ENCODE peak calls at places on chromosomes 7 and 10, in ten cellular contexts. M is HepG2; P is testis; L is HCT116; E is ovary; K is OCI-LY7; U is aorta; D is cardiac muscle cell; J is effector memory CD4-positive, alpha-beta T cell; Y is MM.1S. N is an unnamed sample. For H3K4me1, the result is how much of the 10 kb centered on the place peaks cover.

GRCh38 chr10:65235846-65236245 is 1690.0 kb upstream of the LRRTM3 start:
- DNase-seq in L (no peak), J (no peak), E (no peak), U (no peak), D (no peak), P (no peak), M (no peak), Y (no peak), K (no peak), N (no peak)

GRCh38 chr10:89837173-89838001 is 136.0 kb downstream of the KIF20B start:
- DNase-seq in Y (peak), K (no peak), E (peak), P (peak), D (peak), L (no peak), M (no peak), J (peak), U (peak), N (peak)

GRCh38 chr7:155363852-155364600 is 66.3 kb downstream of the INSIG1 start:
- DNase-seq in K (peak), M (no peak), E (no peak), D (no peak), U (peak), Y (peak), P (no peak), L (no peak), J (no peak), N (no peak)

GRCh38 chr7:309586-310228 is 19.7 kb downstream of the FOXL3 start:
- DNase-seq in E (no peak), P (no peak), M (no peak), L (no peak), Y (no peak), D (no peak), K (no peak), U (peak), J (no peak), N (no peak)

GRCh38 chr7:115561341-115562110 is 469.0 kb downstream of the TFEC start:
- DNase-seq in P (peak), L (no peak), K (no peak), M (no peak), E (no peak), J (no peak), U (no peak), D (peak), Y (no peak), N (no peak)

GRCh38 chr10:52442576-52442975 is 128.5 kb downstream of the DKK1 start:
- DNase-seq in Y (no peak), U (no peak), M (no peak), L (no peak), D (peak), E (no peak), K (no peak), P (no peak), J (no peak), N (no peak)

GRCh38 chr7:150996289-150997074 is 5.7 kb downstream of the NOS3 start:
- DNase-seq in K (peak), D (no peak), P (no peak), M (no peak), L (no peak), U (no peak), E (no peak), J (no peak), Y (no peak), N (no peak)

GRCh38 chr10:93274419-93274818 is 200.7 kb downstream of the CYP26A1 start:
- DNase-seq in M (no peak), L (no peak), Y (no peak), E (no peak), P (no peak), U (no peak), J (no peak), K (no peak), D (no peak), N (no peak)

GRCh38 chr10:44238212-44238611 is 146.7 kb downstream of the CXCL12 start:
- DNase-seq in D (no peak), U (no peak), P (no peak), J (no peak), K (no peak), L (no peak), M (no peak), E (no peak), Y (no peak), N (no peak)

GRCh38 chr7:44972562-44972961 is 6.3 kb downstream of the MYO1G start:
- DNase-seq in L (no peak), P (no peak), M (no peak), Y (no peak), J (no peak), K (no peak), E (no peak), U (peak), D (no peak), N (no peak)

GRCh38 chr10:11141571-11142091 is 124.0 kb downstream of the CELF2 start:
- DNase-seq in J (no peak), Y (no peak), E (no peak), D (no peak), P (no peak), L (no peak), K (no peak), U (no peak), M (peak), N (no peak)

GRCh38 chr10:10891437-10891836 is 126.2 kb upstream of the CELF2 start:
- DNase-seq in L (no peak), K (no peak), Y (no peak), P (no peak), D (peak), M (no peak), U (peak), J (no peak), E (no peak), N (no peak)

GRCh38 chr10:95865814-95866447 is 41.8 kb upstream of the CC2D2B start:
- DNase-seq in P (no peak), L (no peak), M (peak), D (no peak), E (no peak), U (no peak), J (no peak), Y (no peak), K (no peak), N (no peak)

GRCh38 chr7:106681815-106682495 is 21.0 kb upstream of the CCDC71L start:
- DNase-seq in D (peak), Y (no peak), U (no peak), L (no peak), E (no peak), P (no peak), M (no peak), K (no peak), J (no peak), N (no peak)

GRCh38 chr10:21496285-21497176 is 29.0 kb downstream of the SKIDA1 start:
- DNase-seq in J (no peak), M (peak), K (peak), P (peak), E (peak), U (peak), D (peak), L (no peak), Y (peak), N (peak)

GRCh38 chr7:76262683-76263402 is 39.6 kb upstream of the HSPB1 start:
- DNase-seq in L (peak), E (peak), U (no peak), Y (peak), D (peak), J (no peak), M (peak), P (peak), K (peak), N (no peak)

GRCh38 chr7:103880201-103880600 is 109.3 kb downstream of the RELN start:
- DNase-seq in Y (no peak), M (no peak), D (no peak), J (no peak), E (no peak), K (no peak), U (no peak), L (no peak), P (no peak), N (no peak)

GRCh38 chr7:132842478-132842877 is 239.4 kb downstream of the CHCHD3 start:
- DNase-seq in Y (no peak), E (no peak), K (no peak), P (no peak), M (no peak), U (no peak), J (no peak), L (no peak), D (no peak), N (no peak)

GRCh38 chr10:17065273-17065672 is 64.3 kb downstream of the CUBN start:
- DNase-seq in D (no peak), Y (no peak), J (no peak), M (no peak), K (no peak), L (no peak), U (no peak), E (no peak), P (no peak), N (no peak)
- H3K4me1 ChIP-seq in D (under half), Y (under half), J (under half), M (under half), K (under half), L (under half), U (under half), E (under half), P (under half), N (under half)

GRCh38 chr10:126171555-126171954 is 216.7 kb downstream of the ADAM12 start:
- DNase-seq in Y (no peak), P (no peak), K (no peak), M (no peak), D (peak), U (no peak), E (no peak), J (no peak), L (no peak), N (no peak)

GRCh38 chr10:126170367-126170766 is 217.9 kb downstream of the ADAM12 start:
- DNase-seq in D (no peak), E (no peak), L (no peak), U (no peak), J (no peak), P (no peak), K (no peak), Y (no peak), M (no peak), N (no peak)

GRCh38 chr10:126165865-126166264 is 222.4 kb downstream of the ADAM12 start:
- DNase-seq in J (no peak), U (no peak), L (no peak), K (no peak), D (no peak), M (no peak), Y (no peak), P (no peak), E (no peak), N (no peak)

GRCh38 chr10:126169899-126170298 is 218.4 kb downstream of the ADAM12 start:
- DNase-seq in D (no peak), L (no peak), K (no peak), U (no peak), J (no peak), E (no peak), Y (no peak), M (no peak), P (no peak), N (no peak)

GRCh38 chr10:126166797-126167196 is 221.5 kb downstream of the ADAM12 start:
- DNase-seq in M (no peak), Y (no peak), D (no peak), E (no peak), L (no peak), P (no peak), U (no peak), J (no peak), K (no peak), N (no peak)
- H3K27ac ChIP-seq in M (no peak), Y (no peak), D (no peak), E (no peak), L (no peak), P (no peak), U (no peak), J (no peak), K (no peak), N (no peak)

DNA sequence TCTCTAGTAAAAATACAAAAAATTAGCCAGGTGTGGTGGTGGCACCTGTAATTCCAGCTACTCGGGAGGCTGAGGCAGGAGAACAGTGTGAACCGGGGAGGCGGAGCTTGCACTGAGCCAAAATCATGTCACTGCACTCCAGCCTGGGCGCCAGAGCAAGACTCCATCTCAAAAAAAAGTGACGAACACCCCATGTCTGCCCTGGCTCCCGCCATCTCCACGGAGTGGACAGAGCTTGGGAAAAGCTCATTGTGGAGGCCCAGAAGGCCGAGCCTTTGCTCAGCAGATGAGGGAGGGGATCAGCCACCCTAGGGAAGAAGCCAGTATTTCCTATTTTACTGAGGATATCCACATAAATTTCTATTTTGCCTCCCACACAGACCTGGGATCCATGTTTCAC is 136.8 kb downstream of the DIP2C start:
- DNase-seq in U (no peak), K (no peak), D (no peak), L (no peak), P (no peak), E (no peak), J (no peak), Y (no peak), M (no peak), N (no peak)
- H3K4me1 ChIP-seq in U (under half), K (under half), D (under half), L (under half), P (under half), E (under half), J (under half), Y (under half), M (under half), N (under half)

DNA sequence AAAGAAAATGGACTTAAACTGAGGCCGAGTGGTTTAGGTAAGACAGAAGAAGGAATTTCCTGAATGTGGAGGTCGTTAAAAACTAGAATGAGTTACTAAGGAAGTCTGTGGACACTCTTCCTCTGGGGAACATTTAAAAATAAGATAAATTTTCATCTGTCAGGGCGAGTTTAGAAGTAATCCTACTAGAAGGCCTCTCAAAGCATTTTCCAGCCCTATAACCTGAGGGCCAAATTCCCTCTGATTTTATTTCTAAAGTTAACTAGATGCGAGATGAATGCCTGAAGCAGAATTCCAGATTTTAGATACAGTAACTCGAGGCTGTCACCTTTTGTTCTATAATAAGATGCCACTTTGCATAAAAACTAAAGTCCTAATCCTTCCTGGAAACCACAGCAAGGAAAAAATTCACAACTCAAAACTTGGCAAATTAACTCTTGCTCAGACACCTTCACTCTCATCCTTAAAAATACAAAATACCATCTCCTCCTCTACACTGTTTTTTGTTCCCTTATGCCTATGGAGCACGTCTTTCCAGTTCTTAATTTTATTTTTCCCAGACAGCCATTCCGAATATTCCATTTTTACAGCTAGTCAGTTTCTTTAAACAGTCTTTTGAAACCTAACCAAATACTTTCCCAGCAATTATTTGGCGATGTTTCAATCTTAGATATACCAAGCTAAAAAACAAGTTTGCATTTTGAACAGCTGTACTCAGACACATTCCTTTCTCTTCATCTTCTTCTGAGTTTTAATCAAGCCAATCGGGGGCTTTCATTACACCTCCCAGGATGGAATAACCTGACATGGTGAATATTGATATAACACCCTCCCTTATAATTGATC is 420.7 kb upstream of the NFE2L3 start:
- DNase-seq in Y (no peak), E (no peak), U (no peak), K (no peak), L (no peak), P (no peak), M (no peak), J (no peak), D (peak), N (no peak)
- H3K27ac ChIP-seq in Y (no peak), E (peak), U (peak), K (no peak), L (no peak), P (peak), M (no peak), J (no peak), D (no peak), N (no peak)

N was measured in CD4-positive, alpha-beta memory T cell.